ENCODE peak calls at places on chromosome 5, in ten cellular contexts. I is BJ; D is body of pancreas; S is colonic mucosa; Y is GM12878; E is PC-3; M is tibial nerve; B is fibroblast of lung; U is WERI-Rb-1; K is CD8-positive, alpha-beta T cell. J is an unnamed sample. For H3K27me3, the result is how much of the 10 kb centered on the place peaks cover.

GRCh38 chr5:88085462-88085861 is 183.2 kb downstream of the TMEM161B start:
- DNase-seq in M (no peak), K (no peak), D (no peak), Y (no peak), I (no peak), S (no peak), B (peak), U (no peak), E (no peak), J (no peak)

GRCh38 chr5:33936381-33937016 is at the start of gene RXFP3:
- DNase-seq in I (no peak), U (no peak), E (no peak), K (no peak), Y (no peak), S (no peak), D (no peak), B (peak), M (no peak), J (no peak)

GRCh38 chr5:114473541-114473940 is 111.7 kb downstream of the KCNN2 start:
- DNase-seq in M (no peak), S (peak), U (no peak), B (no peak), E (peak), D (peak), K (no peak), Y (no peak), I (no peak), J (no peak)

GRCh38 chr5:65186646-65187227 is 295.0 kb downstream of the ADAMTS6 start:
- DNase-seq in D (no peak), U (no peak), S (no peak), B (peak), K (no peak), M (no peak), I (no peak), Y (no peak), E (no peak), J (no peak)

GRCh38 chr5:93585054-93585751 is 2.2 kb downstream of the NR2F1 start:
- DNase-seq in D (peak), E (peak), B (no peak), K (no peak), U (peak), M (no peak), I (no peak), Y (no peak), S (no peak), J (no peak)

GRCh38 chr5:113147088-113147487 is 170.5 kb downstream of the DCP2 start:
- DNase-seq in M (no peak), B (peak), I (peak), S (no peak), K (no peak), U (peak), D (no peak), Y (no peak), E (no peak), J (no peak)

GRCh38 chr5:171323806-171324632 is 15.0 kb downstream of the TLX3 start:
- DNase-seq in D (no peak), I (no peak), E (peak), U (no peak), S (no peak), Y (no peak), K (no peak), B (no peak), M (no peak), J (no peak)

GRCh38 chr5:13695076-13695712 is 249.3 kb downstream of the DNAH5 start:
- DNase-seq in K (no peak), B (no peak), S (no peak), D (no peak), Y (no peak), E (no peak), I (no peak), U (no peak), M (no peak), J (peak)

GRCh38 chr5:146744358-146744757 is 134.2 kb downstream of the PPP2R2B start:
- DNase-seq in E (peak), I (no peak), K (no peak), U (no peak), M (no peak), D (no peak), B (peak), S (no peak), Y (no peak), J (no peak)

GRCh38 chr5:154740483-154740882 is 14.7 kb upstream of the LARP1 start:
- DNase-seq in U (no peak), M (no peak), I (no peak), Y (no peak), D (peak), S (peak), K (no peak), B (peak), E (no peak), J (no peak)

GRCh38 chr5:147327421-147327820 is 92.6 kb downstream of the STK32A start:
- DNase-seq in D (no peak), K (no peak), B (no peak), Y (no peak), S (no peak), E (no peak), M (no peak), I (no peak), U (no peak), J (no peak)

GRCh38 chr5:171485668-171486067 is 66.2 kb downstream of the FGF18 start:
- DNase-seq in U (no peak), D (no peak), K (no peak), I (no peak), S (no peak), Y (no peak), B (no peak), E (no peak), M (no peak), J (no peak)

GRCh38 chr5:143235423-143235822 is 168.1 kb downstream of the NR3C1 start:
- DNase-seq in I (peak), U (no peak), M (no peak), S (no peak), K (no peak), D (no peak), E (peak), Y (no peak), B (peak), J (no peak)

GRCh38 chr5:56229106-56229505 is 4.0 kb downstream of the ANKRD55 start:
- DNase-seq in I (no peak), D (no peak), E (no peak), M (no peak), U (no peak), B (no peak), Y (no peak), K (no peak), S (no peak), J (no peak)

GRCh38 chr5:179231309-179231708 is 114.0 kb downstream of the ADAMTS2 start:
- DNase-seq in M (no peak), I (no peak), U (no peak), D (no peak), E (no peak), K (no peak), Y (no peak), B (no peak), S (no peak), J (no peak)

GRCh38 chr5:58986281-58986680 is 403.4 kb downstream of the RAB3C start:
- DNase-seq in E (no peak), Y (no peak), D (no peak), S (no peak), K (no peak), B (no peak), I (no peak), M (no peak), U (no peak), J (no peak)

GRCh38 chr5:58496488-58496887 is 5.3 kb downstream of the GAPT start:
- DNase-seq in U (no peak), Y (no peak), S (no peak), M (no peak), D (no peak), B (no peak), E (no peak), I (no peak), K (no peak), J (no peak)

GRCh38 chr5:18333841-18334240 is 699.6 kb downstream of the TAF11L14 start:
- DNase-seq in E (no peak), U (no peak), S (no peak), B (no peak), K (no peak), M (no peak), I (no peak), Y (no peak), D (no peak), J (no peak)

GRCh38 chr5:16234598-16234997 is 55.0 kb upstream of the MARCHF11 start:
- DNase-seq in S (no peak), B (no peak), U (no peak), E (peak), K (no peak), M (no peak), Y (no peak), D (no peak), I (no peak), J (no peak)

GRCh38 chr5:137666109-137666850 is 69.6 kb downstream of the KLHL3 start:
- DNase-seq in K (peak), B (peak), U (no peak), S (no peak), D (peak), I (peak), M (no peak), Y (peak), E (peak), J (no peak)

GRCh38 chr5:43336159-43336558 is 22.9 kb upstream of the HMGCS1 start:
- DNase-seq in U (no peak), D (no peak), Y (no peak), E (peak), I (no peak), S (no peak), K (no peak), M (no peak), B (peak), J (no peak)

GRCh38 chr5:127697894-127698600 is 5.1 kb upstream of the CCDC192 start:
- DNase-seq in I (no peak), B (peak), Y (no peak), U (no peak), E (peak), S (no peak), M (no peak), D (peak), K (no peak), J (peak)

GRCh38 chr5:181217111-181217804 is 5.8 kb upstream of the TRIM41 start:
- DNase-seq in K (peak), I (no peak), M (no peak), E (peak), D (peak), Y (peak), S (peak), B (peak), U (peak), J (no peak)

GRCh38 chr5:177134653-177135225 is 1.2 kb downstream of the NSD1 start:
- DNase-seq in S (no peak), D (no peak), I (no peak), M (no peak), E (peak), U (no peak), Y (no peak), K (no peak), B (no peak), J (no peak)

GRCh38 chr5:64166201-64166959 is 737 bp downstream of the RNF180 start:
- DNase-seq in E (peak), U (no peak), D (no peak), Y (no peak), I (no peak), B (peak), K (no peak), M (no peak), S (peak), J (no peak)

GRCh38 chr5:40080191-40080590 is 599.5 kb upstream of the PTGER4 start:
- DNase-seq in U (no peak), B (no peak), Y (no peak), S (no peak), E (no peak), K (no peak), M (no peak), D (no peak), I (no peak), J (no peak)

GRCh38 chr5:77774981-77775772 is 962 bp downstream of the TBCA start:
- DNase-seq in E (peak), D (no peak), S (no peak), U (no peak), B (no peak), Y (no peak), K (no peak), M (no peak), I (no peak), J (no peak)

GRCh38 chr5:76714771-76715483 is 999 bp upstream of the F2R start:
- DNase-seq in I (no peak), M (no peak), D (no peak), U (no peak), B (peak), Y (no peak), S (peak), K (no peak), E (no peak), J (no peak)

GRCh38 chr5:83567741-83568530 is 96.4 kb downstream of the VCAN start:
- DNase-seq in M (no peak), D (no peak), Y (no peak), K (no peak), B (peak), S (no peak), I (peak), E (peak), U (no peak), J (peak)

GRCh38 chr5:55096186-55096585 is 6.3 kb upstream of the GZMA start:
- DNase-seq in I (no peak), M (no peak), B (no peak), E (no peak), K (no peak), Y (no peak), D (no peak), U (no peak), S (no peak), J (no peak)

GRCh38 chr5:122611401-122611800 is 163.5 kb upstream of the SNX2 start:
- DNase-seq in S (no peak), M (no peak), I (no peak), E (no peak), K (no peak), D (no peak), B (peak), U (no peak), Y (no peak), J (peak)

GRCh38 chr5:178291969-178292825 is 59.6 kb upstream of the PHYKPL start:
- DNase-seq in E (no peak), B (no peak), K (no peak), I (no peak), U (no peak), Y (no peak), M (no peak), S (no peak), D (no peak), J (no peak)

GRCh38 chr5:3391210-3391609 is 204.4 kb upstream of the IRX1 start:
- DNase-seq in M (no peak), E (no peak), S (no peak), I (no peak), K (no peak), D (no peak), U (no peak), B (no peak), Y (no peak), J (no peak)

GRCh38 chr5:174720612-174721521 is 3.5 kb upstream of the MSX2 start:
- DNase-seq in M (no peak), D (no peak), I (no peak), K (no peak), U (no peak), S (no peak), B (peak), Y (no peak), E (no peak), J (no peak)

GRCh38 chr5:174720066-174720611 is 4.2 kb upstream of the MSX2 start:
- DNase-seq in U (no peak), S (no peak), E (no peak), D (no peak), M (no peak), B (no peak), I (no peak), K (no peak), Y (no peak), J (no peak)

GRCh38 chr5:174721522-174722432 is 2.6 kb upstream of the MSX2 start:
- DNase-seq in M (no peak), I (no peak), K (no peak), D (no peak), B (no peak), Y (no peak), S (no peak), E (no peak), U (no peak), J (no peak)

GRCh38 chr5:174717826-174718455 is 6.4 kb upstream of the MSX2 start:
- DNase-seq in M (no peak), S (no peak), I (no peak), Y (no peak), U (no peak), E (peak), K (no peak), D (no peak), B (no peak), J (no peak)

DNA sequence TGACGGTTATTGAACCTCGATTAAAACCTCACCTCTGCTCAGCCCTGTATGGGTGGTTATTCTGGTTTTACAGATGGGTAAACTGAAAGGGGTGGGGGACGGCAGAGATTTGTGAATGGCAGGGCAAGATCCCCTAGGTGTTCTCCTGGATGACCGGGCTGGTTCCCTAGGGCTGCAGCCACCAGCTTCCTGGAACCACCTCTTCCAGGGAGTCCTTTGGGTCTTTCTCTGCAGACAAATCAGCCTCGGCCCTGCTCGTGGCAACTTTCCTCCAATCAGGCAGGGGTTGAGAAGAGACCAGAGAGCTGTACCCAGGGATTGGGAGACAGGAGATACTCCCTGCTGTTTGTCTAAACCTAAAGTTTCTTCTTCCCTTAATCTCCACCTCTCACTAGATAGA is 5.2 kb upstream of the MSX2 start:
- DNase-seq in Y (no peak), I (no peak), M (no peak), E (no peak), D (no peak), S (no peak), K (no peak), U (no peak), B (no peak), J (no peak)
- H3K27me3 ChIP-seq in Y (under half), I (under half), M (half or more), E (under half), D (under half), S (half or more), K (under half), U (half or more), B (under half), J (half or more)

GRCh38 chr5:141560141-141560540 is 58.7 kb downstream of the DIAPH1 start:
- DNase-seq in I (peak), S (no peak), K (no peak), D (peak), Y (no peak), M (no peak), U (no peak), B (peak), E (peak), J (peak)

GRCh38 chr5:141560725-141561483 is 57.9 kb downstream of the DIAPH1 start:
- DNase-seq in B (peak), U (peak), E (peak), K (no peak), S (peak), M (peak), D (peak), I (peak), Y (no peak), J (peak)

GRCh38 chr5:141557681-141558136 is 61.1 kb downstream of the DIAPH1 start:
- DNase-seq in E (peak), Y (peak), K (peak), M (peak), U (peak), D (peak), S (peak), I (peak), B (peak), J (peak)

GRCh38 chr5:141559481-141559880 is 59.3 kb downstream of the DIAPH1 start:
- DNase-seq in B (peak), U (no peak), S (no peak), Y (no peak), E (peak), M (no peak), K (no peak), D (peak), I (peak), J (peak)

DNA sequence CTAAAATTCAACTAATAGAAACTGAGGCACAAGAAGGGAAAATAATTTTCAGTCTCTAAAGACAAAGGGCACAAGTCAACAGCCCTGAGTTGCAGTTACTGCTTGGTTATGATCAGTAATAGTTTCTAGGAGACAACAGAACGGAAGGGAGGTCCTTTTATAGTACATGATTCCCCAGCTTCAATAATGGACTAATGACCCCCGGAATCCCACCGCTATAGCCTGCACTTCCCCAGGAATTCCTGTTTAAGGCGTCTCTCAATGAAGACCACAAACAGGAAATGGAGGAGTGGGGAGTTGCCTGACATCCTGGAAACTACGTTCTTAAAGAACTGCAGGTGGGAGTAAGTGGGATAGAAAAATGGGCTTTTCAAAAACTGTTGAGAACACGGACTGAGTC is 60.6 kb downstream of the DIAPH1 start:
- DNase-seq in D (no peak), S (no peak), E (no peak), U (no peak), B (peak), M (no peak), Y (no peak), K (no peak), I (no peak), J (no peak)
- TF ChIP-seq CTCF in D (no peak), S (no peak), E (peak), U (no peak), B (peak), M (no peak), Y (no peak), K (no peak), I (no peak), J (no peak)

GRCh38 chr5:73437126-73438047 is 11.2 kb downstream of the FOXD1 start:
- DNase-seq in I (no peak), M (no peak), S (peak), D (no peak), U (no peak), Y (no peak), K (no peak), B (peak), E (peak), J (peak)

GRCh38 chr5:73436535-73437125 is 11.9 kb downstream of the FOXD1 start:
- DNase-seq in D (no peak), Y (no peak), U (no peak), S (no peak), B (no peak), M (no peak), I (no peak), K (no peak), E (no peak), J (no peak)

GRCh38 chr5:73438048-73438896 is 10.3 kb downstream of the FOXD1 start:
- DNase-seq in U (no peak), D (no peak), M (no peak), S (no peak), B (no peak), K (no peak), I (no peak), Y (no peak), E (peak), J (no peak)

GRCh38 chr5:73440262-73440661 is 8.3 kb downstream of the FOXD1 start:
- DNase-seq in D (no peak), U (no peak), M (no peak), Y (no peak), B (peak), S (no peak), E (no peak), K (no peak), I (no peak), J (no peak)

DNA sequence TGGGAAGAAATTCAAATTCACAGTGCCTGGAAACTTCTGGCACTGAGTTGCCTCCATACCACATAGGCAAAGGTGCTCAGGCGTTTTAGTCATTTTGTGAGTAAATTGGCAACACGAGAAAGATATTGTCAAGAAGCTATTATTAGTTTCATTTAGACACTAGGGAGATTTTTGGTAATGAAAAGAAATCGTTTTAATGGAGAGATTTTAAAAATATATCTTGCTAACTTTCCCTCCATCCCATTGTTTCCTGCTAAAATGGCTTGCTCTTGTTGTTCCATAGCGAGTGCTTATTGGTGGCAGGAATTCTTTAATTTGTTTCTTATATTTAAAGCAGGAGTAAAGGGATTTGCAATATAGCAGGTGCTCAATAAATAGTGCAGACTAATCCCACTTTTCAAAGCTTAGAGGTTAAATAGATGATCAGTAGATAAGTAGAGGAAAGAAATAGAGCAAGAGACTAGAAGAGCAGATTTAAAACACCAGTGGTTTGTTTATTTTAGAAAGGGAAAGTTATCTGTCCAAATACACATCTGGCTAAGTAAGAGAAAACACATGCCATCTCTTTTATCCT is 9.6 kb downstream of the FOXD1 start:
- DNase-seq in K (no peak), M (no peak), D (no peak), U (no peak), Y (no peak), E (no peak), I (no peak), S (no peak), B (no peak), J (no peak)
- H3K27me3 ChIP-seq in K (half or more), M (half or more), D (half or more), U (under half), Y (under half), E (under half), I (under half), S (half or more), B (under half), J (under half)

DNA sequence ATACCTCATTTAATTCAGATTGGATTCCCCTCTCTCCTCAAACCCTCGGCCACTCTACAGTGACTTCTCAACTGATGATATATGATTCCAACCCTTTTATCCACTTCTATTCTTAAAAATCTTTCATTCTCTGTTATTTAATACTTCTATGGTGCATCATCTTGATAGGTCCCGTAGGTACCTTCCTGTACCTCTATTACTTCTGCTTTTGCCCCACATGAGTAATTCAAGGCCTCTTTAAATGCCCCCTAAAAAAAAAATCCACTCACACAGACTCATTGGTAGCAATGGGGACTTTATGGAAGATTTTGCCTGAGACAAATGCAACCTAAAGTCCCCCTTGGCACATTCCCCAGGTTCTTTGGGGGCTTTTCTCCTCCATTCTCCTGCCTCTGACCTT is 54.3 kb downstream of the FAM81B start:
- DNase-seq in S (no peak), K (no peak), D (no peak), I (no peak), M (no peak), U (no peak), E (no peak), B (no peak), Y (no peak), J (no peak)
- TF ChIP-seq CTCF in S (no peak), K (no peak), D (no peak), I (no peak), M (no peak), U (no peak), E (no peak), B (no peak), Y (no peak), J (no peak)

J was measured in kidney epithelial cell.